ENCODE peak calls at places on chromosomes 3 and 15, in seven cellular contexts. C is stomach, K is GM12892, G is GM12891, O is HCT116, S is sigmoid colon, Z is vagina. D is an unnamed sample.

GRCh38 chr3:150070271-150070670 is 99.6 kb upstream of the PFN2 start:
- DNase-seq in C (no peak), K (no peak), G (no peak), O (no peak), S (no peak), Z (peak), D (no peak)

GRCh38 chr3:64684715-64685261 is 3.0 kb downstream of the ADAMTS9 start:
- DNase-seq in C (no peak), K (no peak), G (no peak), O (no peak), S (peak), Z (no peak), D (peak)

GRCh38 chr15:79170256-79170664 is 79.7 kb upstream of the RASGRF1 start:
- DNase-seq in C (no peak), K (no peak), G (no peak), O (no peak), S (no peak), Z (peak), D (no peak)

GRCh38 chr3:12758025-12758830 is 831 bp downstream of the TMEM40 start:
- DNase-seq in C (peak), K (peak), G (no peak), O (no peak), S (peak), Z (no peak), D (no peak)

GRCh38 chr15:31296304-31297220 is 30.1 kb upstream of the KLF13 start:
- DNase-seq in C (peak), K (no peak), G (no peak), O (no peak), S (peak), Z (peak), D (peak)

GRCh38 chr3:42095540-42095939 is 4.4 kb downstream of the TRAK1 start:
- DNase-seq in C (no peak), K (no peak), G (no peak), O (no peak), S (no peak), Z (no peak), D (no peak)

GRCh38 chr15:80003171-80003570 is 32.2 kb upstream of the BCL2A1 start:
- DNase-seq in C (no peak), K (no peak), G (no peak), O (no peak), S (no peak), Z (no peak), D (no peak)

GRCh38 chr3:128497305-128498126 is 4.5 kb upstream of the GATA2 start:
- DNase-seq in C (peak), K (no peak), G (peak), O (no peak), S (peak), Z (peak), D (peak)

GRCh38 chr3:103446958-103447357 is 1012.1 kb downstream of the ZPLD1 start:
- DNase-seq in C (no peak), K (no peak), G (no peak), O (no peak), S (no peak), Z (no peak), D (no peak)

GRCh38 chr3:4395448-4395847 is 71.6 kb downstream of the SUMF1 start:
- DNase-seq in C (no peak), K (no peak), G (no peak), O (no peak), S (no peak), Z (no peak), D (no peak)

GRCh38 chr3:128310286-128311058 is 156.2 kb downstream of the DNAJB8 start:
- DNase-seq in C (no peak), K (no peak), G (no peak), O (no peak), S (no peak), Z (peak), D (no peak)

GRCh38 chr3:73933585-73933984 is 308.8 kb upstream of the PDZRN3 start:
- DNase-seq in C (no peak), K (no peak), G (no peak), O (no peak), S (no peak), Z (no peak), D (no peak)

GRCh38 chr3:30544811-30545210 is 61.6 kb upstream of the TGFBR2 start:
- DNase-seq in C (no peak), K (no peak), G (no peak), O (no peak), S (peak), Z (no peak), D (no peak)

GRCh38 chr3:143120716-143121239 is 1.2 kb downstream of the CHST2 start:
- DNase-seq in C (peak), K (peak), G (peak), O (no peak), S (no peak), Z (no peak), D (peak)

GRCh38 chr3:4083225-4084015 is 219.7 kb upstream of the SETMAR start:
- DNase-seq in C (no peak), K (no peak), G (no peak), O (no peak), S (no peak), Z (no peak), D (no peak)

GRCh38 chr3:187286467-187287059 is 5.0 kb downstream of the MASP1 start:
- DNase-seq in C (no peak), K (no peak), G (no peak), O (no peak), S (no peak), Z (no peak), D (no peak)

GRCh38 chr3:72413228-72413627 is 435.0 kb downstream of the SHQ1 start:
- DNase-seq in C (no peak), K (no peak), G (no peak), O (no peak), S (no peak), Z (no peak), D (no peak)

GRCh38 chr15:76871930-76872329 is 33.2 kb downstream of the SCAPER start:
- DNase-seq in C (no peak), K (no peak), G (no peak), O (no peak), S (no peak), Z (no peak), D (no peak)

GRCh38 chr3:125403789-125404188 is 28.7 kb upstream of the ZNF148 start:
- DNase-seq in C (no peak), K (no peak), G (no peak), O (no peak), S (no peak), Z (no peak), D (no peak)

GRCh38 chr15:40054746-40055575 is 16.0 kb upstream of the SRP14 start:
- DNase-seq in C (peak), K (peak), G (no peak), O (no peak), S (peak), Z (no peak), D (peak)

GRCh38 chr3:129052675-129053074 is 7.9 kb upstream of the GP9 start:
- DNase-seq in C (peak), K (no peak), G (no peak), O (no peak), S (no peak), Z (no peak), D (peak)

GRCh38 chr3:70531063-70531657 is 218.7 kb upstream of the MDFIC2 start:
- DNase-seq in C (no peak), K (no peak), G (no peak), O (no peak), S (no peak), Z (no peak), D (no peak)

GRCh38 chr3:127637546-127637945 is 8.6 kb downstream of the PODXL2 start:
- DNase-seq in C (no peak), K (no peak), G (peak), O (no peak), S (peak), Z (no peak), D (no peak)

GRCh38 chr3:48681541-48681880 is 4.2 kb downstream of the NCKIPSD start:
- DNase-seq in C (no peak), K (no peak), G (no peak), O (no peak), S (no peak), Z (no peak), D (no peak)

GRCh38 chr3:99515-99914 is 97.0 kb upstream of the CHL1 start:
- DNase-seq in C (no peak), K (no peak), G (no peak), O (no peak), S (no peak), Z (no peak), D (no peak)

GRCh38 chr15:63638828-63639227 is 41.6 kb downstream of the FBXL22 start:
- DNase-seq in C (no peak), K (no peak), G (no peak), O (no peak), S (no peak), Z (no peak), D (no peak)

GRCh38 chr3:175356899-175357324 is 497.8 kb downstream of the NAALADL2 start:
- DNase-seq in C (no peak), K (no peak), G (no peak), O (no peak), S (no peak), Z (no peak), D (no peak)

GRCh38 chr3:149600619-149601018 is 57.2 kb downstream of the WWTR1 start:
- DNase-seq in C (peak), K (no peak), G (no peak), O (no peak), S (no peak), Z (no peak), D (no peak)

GRCh38 chr3:51311055-51311454 is 74.0 kb upstream of the MANF start:
- DNase-seq in C (no peak), K (peak), G (peak), O (peak), S (no peak), Z (no peak), D (no peak)

GRCh38 chr15:68704496-68705021 is 116.1 kb downstream of the ANP32A start:
- DNase-seq in C (peak), K (no peak), G (no peak), O (no peak), S (no peak), Z (no peak), D (peak)

GRCh38 chr15:68598171-68599152 is 19.7 kb downstream of the CORO2B start:
- DNase-seq in C (no peak), K (no peak), G (no peak), O (no peak), S (no peak), Z (no peak), D (no peak)

GRCh38 chr3:173932624-173933023 is 535.1 kb downstream of the NLGN1 start:
- DNase-seq in C (no peak), K (no peak), G (no peak), O (no peak), S (no peak), Z (no peak), D (no peak)

DNA sequence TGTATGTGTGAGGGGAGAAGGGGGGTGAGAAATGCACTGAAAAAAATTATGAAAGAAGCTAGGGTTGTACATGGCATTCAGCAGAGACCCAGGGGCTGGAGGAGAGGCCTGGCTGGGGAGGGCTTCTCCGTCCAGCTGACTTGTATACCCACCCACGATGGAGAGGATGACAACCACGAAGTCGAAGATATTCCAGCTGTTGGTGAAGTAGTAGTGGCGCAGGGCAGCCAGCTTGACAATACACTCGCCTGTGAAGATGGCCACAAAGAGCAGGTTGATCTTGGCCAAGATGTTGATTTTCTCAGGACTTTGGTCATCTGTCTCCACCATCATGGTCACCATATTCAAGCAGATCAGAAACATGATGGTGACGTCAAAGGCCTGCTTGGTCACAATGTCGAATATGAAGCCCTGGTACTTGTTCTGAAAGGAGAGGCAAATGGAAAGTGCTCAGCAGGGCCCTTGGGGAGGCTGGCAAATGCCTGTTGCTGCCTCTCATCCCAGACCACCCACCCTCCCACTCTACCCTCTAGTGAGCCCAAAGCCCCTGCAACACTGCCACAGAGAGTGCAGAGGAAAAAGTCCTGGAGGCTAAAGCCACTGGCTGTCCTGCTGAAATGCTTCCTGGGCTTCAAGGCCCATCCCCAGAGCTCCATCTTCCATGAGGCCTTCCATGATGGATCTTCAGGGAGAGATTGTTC is 58.1 kb downstream of the EXOG start:
- DNase-seq in C (peak), K (no peak), G (no peak), O (no peak), S (peak), Z (no peak), D (no peak)
- TF ChIP-seq POLR2AphosphoS5 in C (no peak), K (no peak), G (no peak), O (no peak), S (no peak), Z (no peak), D (no peak)

GRCh38 chr3:196317702-196318467 is at the start of gene DYNLT2B:
- DNase-seq in C (peak), K (peak), G (peak), O (peak), S (peak), Z (no peak), D (peak)
- TF ChIP-seq POLR2A in C (peak), K (peak), G (peak), O (peak), S (peak), Z (peak), D (peak)

GRCh38 chr3:177618873-177619771 is 421.8 kb upstream of the TBL1XR1 start:
- DNase-seq in C (no peak), K (no peak), G (no peak), O (no peak), S (no peak), Z (no peak), D (no peak)
- TF ChIP-seq POLR2AphosphoS5 in C (peak), K (no peak), G (no peak), O (no peak), S (no peak), Z (no peak), D (no peak)

GRCh38 chr3:194961149-194961548 is 275.5 kb downstream of the FAM43A start:
- DNase-seq in C (peak), K (no peak), G (no peak), O (no peak), S (no peak), Z (peak), D (no peak)
- TF ChIP-seq POLR2A in C (no peak), K (no peak), G (no peak), O (no peak), S (no peak), Z (no peak), D (no peak)

GRCh38 chr3:69161587-69162196 is 39.3 kb upstream of the LMOD3 start:
- DNase-seq in C (no peak), K (peak), G (peak), O (peak), S (no peak), Z (no peak), D (no peak)
- TF ChIP-seq POLR2AphosphoS5 in C (no peak), K (no peak), G (no peak), O (no peak), S (no peak), Z (peak), D (no peak)

GRCh38 chr3:155069729-155070128 is 10.4 kb upstream of the MME start:
- DNase-seq in C (no peak), K (no peak), G (no peak), O (no peak), S (no peak), Z (no peak), D (no peak)
- TF ChIP-seq POLR2A in C (no peak), K (no peak), G (no peak), O (no peak), S (no peak), Z (no peak), D (no peak)

DNA sequence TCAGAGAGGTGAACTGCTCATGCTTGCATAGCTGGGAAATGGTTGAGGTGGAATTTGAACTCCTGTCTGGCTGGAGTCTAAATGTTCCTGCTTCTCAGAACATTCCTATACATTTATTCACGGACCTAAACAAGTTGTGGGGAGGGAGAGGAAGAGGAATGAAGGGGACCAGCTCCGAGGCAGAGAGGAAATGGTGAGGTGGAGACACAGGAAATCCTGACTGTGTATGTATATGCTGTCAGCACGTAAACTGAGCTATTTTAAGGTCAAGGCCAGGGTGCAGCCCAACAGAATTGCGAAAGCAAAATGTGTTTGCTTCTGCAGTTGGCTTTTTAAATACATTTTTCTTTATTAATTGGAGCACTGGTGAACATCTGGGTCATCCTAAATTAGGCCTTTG is 74.1 kb upstream of the POMGNT2 start:
- DNase-seq in C (no peak), K (no peak), G (no peak), O (no peak), S (no peak), Z (no peak), D (peak)
- TF ChIP-seq POLR2AphosphoS5 in C (no peak), K (no peak), G (no peak), O (no peak), S (no peak), Z (peak), D (no peak)

GRCh38 chr15:72222433-72222832 is 8.6 kb downstream of the PKM start:
- DNase-seq in C (no peak), K (no peak), G (no peak), O (no peak), S (peak), Z (no peak), D (peak)
- TF ChIP-seq POLR2A in C (no peak), K (peak), G (peak), O (no peak), S (no peak), Z (no peak), D (no peak)

DNA sequence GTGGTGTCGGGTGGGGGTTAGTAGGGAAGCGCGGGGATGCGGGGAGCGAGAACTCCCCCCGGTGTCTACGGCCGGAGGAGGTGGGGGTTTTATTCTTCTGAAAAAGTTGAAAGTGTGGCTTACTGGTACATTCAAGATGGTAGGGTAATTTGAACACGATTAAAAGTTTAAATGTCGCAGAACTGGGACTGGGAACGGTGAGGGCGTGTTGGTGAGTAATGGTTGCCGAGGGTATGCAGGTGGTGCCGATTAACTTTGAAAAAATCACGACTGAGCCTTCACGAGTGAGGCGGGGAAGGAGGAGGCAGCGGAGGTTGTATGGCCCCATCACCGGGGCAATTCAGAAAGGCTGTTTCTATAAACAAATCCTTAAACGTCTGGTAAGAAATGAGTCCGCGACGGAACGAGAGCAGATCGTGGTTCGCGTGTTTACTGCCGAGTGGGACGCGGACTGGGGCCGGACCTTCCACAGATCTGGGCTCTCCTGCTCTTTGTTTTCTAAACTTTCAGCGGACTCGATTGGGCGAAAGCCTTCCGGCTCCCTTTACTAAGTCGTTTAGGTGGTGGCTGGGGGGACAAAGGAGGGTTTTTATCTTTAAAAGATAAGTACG is 2.6 kb downstream of the IGF1R start:
- DNase-seq in C (peak), K (no peak), G (no peak), O (no peak), S (no peak), Z (no peak), D (peak)
- TF ChIP-seq POLR2AphosphoS5 in C (no peak), K (no peak), G (no peak), O (no peak), S (peak), Z (no peak), D (no peak)

DNA sequence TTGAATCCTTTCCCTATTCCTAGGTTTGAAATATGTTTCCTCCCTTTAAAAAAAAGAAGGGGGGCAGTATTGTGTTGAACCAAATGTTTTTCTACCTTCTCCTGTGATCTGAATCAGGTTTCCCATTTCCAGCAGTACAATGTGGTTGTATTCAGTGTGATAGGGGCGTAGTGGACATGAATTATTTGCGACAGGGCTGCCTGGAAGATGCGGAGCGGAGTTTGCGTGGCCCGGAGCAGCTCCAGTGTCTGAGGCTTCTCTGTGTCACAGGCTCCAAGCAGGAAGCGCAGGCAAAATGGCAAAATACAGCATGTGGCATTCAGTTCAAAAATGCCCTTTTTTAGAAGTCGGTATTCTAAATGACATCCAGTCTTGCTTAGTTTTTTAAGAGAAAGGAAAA is 154.4 kb downstream of the PGPEP1L start:
- DNase-seq in C (peak), K (no peak), G (peak), O (peak), S (peak), Z (no peak), D (peak)
- TF ChIP-seq POLR2A in C (no peak), K (no peak), G (no peak), O (no peak), S (peak), Z (peak), D (no peak)